ENCODE peak calls at places on chromosomes 11 and 22, in five cellular contexts. L is breast epithelium, K is colonic mucosa, T is heart left ventricle, V is body of pancreas. O is an unnamed sample.

GRCh38 chr22:37633082-37633692 is 6.3 kb upstream of the SH3BP1 start:
- DNase-seq in L (no peak), K (no peak), T (no peak), V (no peak), O (no peak)

GRCh38 chr11:117693344-117693743 is 103.7 kb downstream of the DSCAML1 start:
- DNase-seq in L (no peak), K (no peak), T (no peak), V (no peak), O (no peak)

GRCh38 chr11:68380786-68381622 is 68.6 kb downstream of the LRP5 start:
- DNase-seq in L (peak; percentile 63), K (no peak), T (peak; percentile 45), V (no peak), O (peak; percentile 49)

GRCh38 chr22:37046589-37046988 is 5.0 kb upstream of the KCTD17 start:
- DNase-seq in L (no peak), K (no peak), T (no peak), V (no peak), O (no peak)

GRCh38 chr11:123054301-123055065 is 7.5 kb downstream of the HSPA8 start:
- DNase-seq in L (no peak), K (no peak), T (no peak), V (no peak), O (no peak)

GRCh38 chr11:64094463-64095223 is 58.9 kb downstream of the FLRT1 start:
- DNase-seq in L (no peak), K (no peak), T (no peak), V (no peak), O (no peak)

GRCh38 chr11:18321622-18321990 is 334 bp downstream of the HPS5 start:
- DNase-seq in L (no peak), K (no peak), T (no peak), V (no peak), O (no peak)

GRCh38 chr11:135006800-135007199 is 594.8 kb upstream of the B3GAT1 start:
- DNase-seq in L (no peak), K (no peak), T (no peak), V (no peak), O (no peak)

GRCh38 chr11:117878314-117878938 is 2.0 kb upstream of the FXYD6 start:
- DNase-seq in L (no peak), K (no peak), T (no peak), V (no peak), O (no peak)

GRCh38 chr11:33016654-33017053 is 976 bp downstream of the DEPDC7 start:
- DNase-seq in L (no peak), K (no peak), T (no peak), V (no peak), O (no peak)

GRCh38 chr11:72038491-72038890 is 39.8 kb downstream of the IL18BP start:
- DNase-seq in L (peak; percentile 58), K (peak; percentile 73), T (peak; percentile 63), V (peak; percentile 23), O (peak; percentile 83)

GRCh38 chr11:69348414-69349235 is 54.7 kb downstream of the MYEOV start:
- DNase-seq in L (peak; percentile 10), K (peak; percentile 7), T (no peak), V (no peak), O (no peak)

GRCh38 chr11:115505165-115505564 is 950 bp upstream of the CADM1 start:
- DNase-seq in L (no peak), K (no peak), T (no peak), V (peak; percentile 17), O (no peak)

GRCh38 chr11:117868815-117869642 is 7.4 kb downstream of the FXYD6 start:
- DNase-seq in L (no peak), K (no peak), T (no peak), V (no peak), O (no peak)

GRCh38 chr11:61963282-61964057 is 4.0 kb downstream of the FTH1 start:
- DNase-seq in L (peak; percentile 17), K (no peak), T (no peak), V (peak; percentile 15), O (peak; percentile 29)

GRCh38 chr11:125165111-125165663 is 636 bp downstream of the PKNOX2 start:
- DNase-seq in L (no peak), K (no peak), T (no peak), V (peak; percentile 56), O (no peak)

GRCh38 chr11:110093407-110094297 is 460 bp downstream of the ZC3H12C start:
- DNase-seq in L (no peak), K (peak; percentile 54), T (peak; percentile 61), V (peak; percentile 44), O (peak; percentile 67)

GRCh38 chr11:69249641-69250502 is 44.1 kb upstream of the MYEOV start:
- DNase-seq in L (no peak), K (no peak), T (no peak), V (no peak), O (no peak)

GRCh38 chr11:28837599-28837998 is 729.4 kb downstream of the METTL15 start:
- DNase-seq in L (no peak), K (no peak), T (no peak), V (no peak), O (no peak)

GRCh38 chr11:117915219-117915618 is 14.0 kb downstream of the TMPRSS13 start:
- DNase-seq in L (no peak), K (no peak), T (peak; percentile 14), V (no peak), O (no peak)

GRCh38 chr11:10654211-10655150 is 39.1 kb downstream of the IRAG1 start:
- DNase-seq in L (no peak), K (no peak), T (no peak), V (no peak), O (no peak)

GRCh38 chr11:83724704-83725114 is 438.5 kb upstream of the CCDC90B start:
- DNase-seq in L (peak; percentile 62), K (no peak), T (no peak), V (peak; percentile 69), O (peak; percentile 34)

GRCh38 chr22:38867124-38867455 is 4.9 kb downstream of the CBX6 start:
- DNase-seq in L (no peak), K (no peak), T (no peak), V (no peak), O (no peak)

GRCh38 chr11:66864924-66865697 is 8.2 kb downstream of the LRFN4 start:
- DNase-seq in L (no peak), K (no peak), T (no peak), V (no peak), O (no peak)

GRCh38 chr11:104092744-104093143 is 56.3 kb downstream of the DDI1 start:
- DNase-seq in L (no peak), K (no peak), T (no peak), V (no peak), O (no peak)

GRCh38 chr11:103659138-103659734 is 377.2 kb upstream of the DDI1 start:
- DNase-seq in L (no peak), K (no peak), T (no peak), V (no peak), O (no peak)

GRCh38 chr22:22465094-22465602 is 43.4 kb downstream of the ZNF280B start:
- DNase-seq in L (no peak), K (no peak), T (no peak), V (no peak), O (no peak)

GRCh38 chr11:94295534-94295933 is 8.8 kb upstream of the IZUMO1R start:
- DNase-seq in L (no peak), K (no peak), T (no peak), V (no peak), O (no peak)

GRCh38 chr11:103384652-103385051 is 275.4 kb downstream of the DYNC2H1 start:
- DNase-seq in L (no peak), K (no peak), T (no peak), V (no peak), O (no peak)

GRCh38 chr11:109849946-109850345 is 243.2 kb upstream of the ZC3H12C start:
- DNase-seq in L (no peak), K (no peak), T (no peak), V (no peak), O (no peak)

GRCh38 chr22:43154887-43155536 is 3.7 kb downstream of the TSPO start:
- DNase-seq in L (no peak), K (no peak), T (no peak), V (no peak), O (no peak)

GRCh38 chr22:45007247-45007945 is 2.4 kb downstream of the PHF21B start:
- DNase-seq in L (no peak), K (no peak), T (peak; percentile 40), V (no peak), O (peak; percentile 50)

GRCh38 chr11:2772544-2773031 is 72.8 kb upstream of the KCNQ1OT1 start:
- DNase-seq in L (peak; percentile 15), K (peak; percentile 13), T (peak; percentile 12), V (no peak), O (peak; percentile 10)

GRCh38 chr11:23644443-23644842 is 784.2 kb upstream of the CCDC179 start:
- DNase-seq in L (no peak), K (no peak), T (no peak), V (no peak), O (no peak)

GRCh38 chr11:5713695-5714094 is 22.6 kb upstream of the OR56B1 start:
- DNase-seq in L (no peak), K (no peak), T (no peak), V (no peak), O (no peak)

DNA sequence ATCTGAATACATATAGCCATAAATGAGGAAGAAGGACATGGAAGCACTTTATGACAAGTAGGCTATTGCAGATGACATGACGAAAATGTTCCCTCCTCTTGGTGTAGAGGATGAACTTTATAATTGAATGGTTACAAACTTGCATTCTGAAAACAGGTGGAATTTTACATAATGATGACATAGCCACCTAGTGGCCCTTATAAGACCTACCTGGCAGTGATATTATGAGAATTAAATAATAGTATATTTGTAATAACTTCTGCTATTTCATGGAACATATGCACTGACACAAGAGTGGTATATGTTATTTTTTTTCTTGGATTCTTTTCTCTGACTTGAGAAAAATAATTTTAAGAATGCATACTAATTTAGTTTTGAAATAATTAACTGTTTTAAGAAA is 22.9 kb downstream of the TRIM22 start:
- DNase-seq in L (no peak), K (no peak), T (no peak), V (no peak), O (no peak)
- TF ChIP-seq CTCF in L (peak; percentile 40), K (no peak), T (no peak), V (peak; percentile 49), O (no peak)

GRCh38 chr11:57347336-57347735 is 9.2 kb downstream of the P2RX3 start:
- DNase-seq in L (no peak), K (no peak), T (no peak), V (no peak), O (no peak)
- H3K4me3 ChIP-seq in L (no peak overlapping the region), K (no peak overlapping the region), T (no peak overlapping the region), V (no peak overlapping the region), O (no peak overlapping the region)

GRCh38 chr11:118917488-118918127 is 8.1 kb downstream of the BCL9L start:
- DNase-seq in L (peak; percentile 65), K (peak; percentile 84), T (no peak), V (peak; percentile 44), O (peak; percentile 89)

GRCh38 chr11:118915941-118916841 is 9.5 kb downstream of the BCL9L start:
- DNase-seq in L (no peak), K (no peak), T (no peak), V (no peak), O (peak; percentile 41)

GRCh38 chr11:118915396-118915795 is 10.3 kb downstream of the BCL9L start:
- DNase-seq in L (no peak), K (no peak), T (no peak), V (no peak), O (no peak)

GRCh38 chr11:118918128-118918685 is 7.5 kb downstream of the BCL9L start:
- DNase-seq in L (peak; percentile 93), K (peak; percentile 96), T (peak; percentile 77), V (peak; percentile 75), O (peak; percentile 89)

GRCh38 chr11:118916842-118917388 is 8.8 kb downstream of the BCL9L start:
- DNase-seq in L (no peak), K (no peak), T (no peak), V (peak; percentile 62), O (peak; percentile 83)
- H3K4me1 ChIP-seq in L (peaks cover 68% of the 10 kb centered on the region), K (peaks cover 82% of the 10 kb centered on the region), T (peaks cover 98% of the 10 kb centered on the region), V (peaks cover 99% of the 10 kb centered on the region), O (peaks cover 75% of the 10 kb centered on the region)

GRCh38 chr11:16977136-16978020 is 36.8 kb downstream of the PLEKHA7 start:
- DNase-seq in L (no peak), K (peak; percentile 67), T (no peak), V (no peak), O (no peak)
- TF ChIP-seq CTCF in L (no peak), K (no peak), T (no peak), V (no peak), O (no peak)